ENCODE peak calls at places on chromosome X, in six cellular contexts. R, Q, J, H, E and Z are unnamed samples. For H3K4me1, the result is how much of the 10 kb centered on the place peaks cover.

GRCh38 chrX:1152090-1152489 is 60.4 kb downstream of the CRLF2 start:
- ATAC-seq in J (peak), H (no peak), Q (peak), E (no peak), R (no peak), Z (no peak)

GRCh38 chrX:77447339-77448149 is at the start of gene FGF16:
- ATAC-seq in E (no peak), R (no peak), H (no peak), J (peak), Q (no peak), Z (peak)

GRCh38 chrX:47849776-47850175 is 13.1 kb downstream of the ZNF81 start:
- ATAC-seq in H (no peak), R (peak), J (no peak), E (no peak), Q (no peak), Z (no peak)

GRCh38 chrX:6210230-6210629 is 18.4 kb downstream of the NLGN4X start:
- ATAC-seq in E (no peak), H (no peak), J (no peak), Q (no peak), R (no peak), Z (no peak)

GRCh38 chrX:11579856-11580595 is 85.7 kb downstream of the ARHGAP6 start:
- ATAC-seq in R (peak), H (no peak), Q (no peak), J (no peak), E (no peak), Z (no peak)

GRCh38 chrX:88424541-88424940 is 322.5 kb upstream of the CPXCR1 start:
- ATAC-seq in H (no peak), Q (no peak), E (no peak), J (no peak), R (no peak), Z (no peak)

GRCh38 chrX:79138658-79139241 is 5.7 kb upstream of the GPR174 start:
- ATAC-seq in J (no peak), E (no peak), R (peak), Q (no peak), H (no peak), Z (no peak)

GRCh38 chrX:45900751-45901150 is 644.5 kb downstream of the ZNF674 start:
- ATAC-seq in R (no peak), E (no peak), Q (no peak), H (no peak), J (no peak), Z (no peak)

GRCh38 chrX:43702079-43702524 is 46.0 kb downstream of the MAOA start:
- ATAC-seq in H (no peak), Q (no peak), J (no peak), R (no peak), E (peak), Z (no peak)

GRCh38 chrX:129748265-129748664 is 9.5 kb downstream of the XPNPEP2 start:
- ATAC-seq in E (no peak), J (peak), R (no peak), H (no peak), Q (no peak), Z (peak)

GRCh38 chrX:153861147-153861546 is 24.8 kb downstream of the L1CAM start:
- ATAC-seq in J (no peak), E (no peak), H (peak), R (peak), Q (no peak), Z (no peak)

GRCh38 chrX:118644378-118644777 is 83.0 kb upstream of the IL13RA1 start:
- ATAC-seq in H (peak), Q (peak), R (peak), J (no peak), E (peak), Z (no peak)

GRCh38 chrX:10288400-10288799 is 131.6 kb downstream of the CLCN4 start:
- ATAC-seq in R (no peak), J (no peak), E (no peak), H (no peak), Q (no peak), Z (no peak)

GRCh38 chrX:154444755-154445246 is 860 bp downstream of the FAM50A start:
- ATAC-seq in E (peak), R (peak), Q (no peak), H (peak), J (no peak), Z (no peak)

GRCh38 chrX:2521092-2521926 is 20.5 kb upstream of the DHRSX start:
- ATAC-seq in Q (no peak), E (peak), R (peak), H (no peak), J (peak), Z (no peak)

GRCh38 chrX:130393451-130394074 is 8.1 kb upstream of the GPR119 start:
- ATAC-seq in H (peak), Q (peak), E (peak), J (no peak), R (peak), Z (no peak)

GRCh38 chrX:118853596-118853995 is 30.0 kb downstream of the ZCCHC12 start:
- ATAC-seq in Q (no peak), R (no peak), H (no peak), J (no peak), E (no peak), Z (no peak)

GRCh38 chrX:130552444-130553073 is 150.8 kb downstream of the RBMX2 start:
- ATAC-seq in R (peak), Q (no peak), E (no peak), H (no peak), J (no peak), Z (no peak)

GRCh38 chrX:152904151-152905080 is 6.5 kb downstream of the ZNF185 start:
- ATAC-seq in Q (peak), J (peak), H (peak), E (peak), R (peak), Z (no peak)

GRCh38 chrX:25524150-25524549 is 508.4 kb upstream of the ARX start:
- ATAC-seq in J (no peak), E (peak), H (no peak), R (no peak), Q (peak), Z (no peak)

GRCh38 chrX:148282504-148282903 is 217.9 kb upstream of the AFF2 start:
- ATAC-seq in E (no peak), H (no peak), J (no peak), R (no peak), Q (no peak), Z (no peak)

DNA sequence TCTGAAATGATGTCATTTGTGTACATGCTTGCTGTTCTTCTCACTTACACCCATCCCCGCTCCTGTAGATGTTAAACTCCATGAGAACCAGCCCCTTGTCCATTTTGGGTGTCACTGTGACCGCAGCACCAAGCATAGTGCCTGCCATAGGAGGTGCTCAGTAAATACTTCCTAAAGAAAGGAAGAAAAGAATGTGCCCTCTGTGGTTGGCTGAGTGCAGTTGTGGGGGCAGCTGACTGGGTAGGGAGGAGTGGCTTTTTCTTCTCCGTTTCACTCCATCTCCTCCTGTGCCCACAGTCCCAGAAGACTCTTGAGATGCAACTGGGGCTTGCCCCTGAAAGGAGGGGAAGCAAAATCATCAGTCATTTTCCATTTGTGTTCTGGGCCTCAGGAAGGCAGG is 25.5 kb downstream of the PHEX start:
- ATAC-seq in J (no peak), Q (no peak), R (peak), E (no peak), H (no peak), Z (no peak)
- H3K4me1 ChIP-seq in J (under half), Q (under half), R (under half), E (under half), H (under half), Z (under half)

GRCh38 chrX:49172280-49172780 is 632 bp downstream of the PLP2 start:
- ATAC-seq in Q (peak), H (peak), R (peak), J (peak), E (no peak), Z (peak)
- TF ChIP-seq EP300 in Q (no peak), H (no peak), R (no peak), J (no peak), E (no peak), Z (no peak)

GRCh38 chrX:40172169-40172979 is 74.6 kb upstream of the BCOR start:
- ATAC-seq in J (peak), Q (no peak), H (peak), R (peak), E (no peak), Z (peak)
- H3K4me1 ChIP-seq in J (half or more), Q (under half), H (half or more), R (under half), E (half or more), Z (under half)

GRCh38 chrX:13791559-13791958 is 25.3 kb downstream of the GPM6B start:
- ATAC-seq in R (no peak), H (no peak), J (no peak), E (no peak), Q (no peak), Z (no peak)
- TF ChIP-seq EP300 in R (no peak), H (no peak), J (no peak), E (no peak), Q (no peak), Z (no peak)

GRCh38 chrX:68254738-68255645 is 178.3 kb downstream of the OPHN1 start:
- ATAC-seq in E (no peak), R (no peak), Q (peak), J (no peak), H (no peak), Z (no peak)

GRCh38 chrX:68252664-68253063 is 180.6 kb downstream of the OPHN1 start:
- ATAC-seq in Q (no peak), R (no peak), H (peak), E (no peak), J (no peak), Z (no peak)

GRCh38 chrX:68249401-68249831 is 183.9 kb downstream of the OPHN1 start:
- ATAC-seq in J (peak), H (no peak), E (no peak), Q (no peak), R (no peak), Z (peak)

GRCh38 chrX:68249904-68250303 is 183.4 kb downstream of the OPHN1 start:
- ATAC-seq in Q (no peak), H (no peak), J (peak), E (no peak), R (no peak), Z (no peak)
- H3K4me1 ChIP-seq in Q (under half), H (under half), J (under half), E (under half), R (under half), Z (under half)

GRCh38 chrX:17592117-17592516 is 145.2 kb upstream of the SCML1 start:
- ATAC-seq in H (no peak), J (peak), R (no peak), Q (no peak), E (no peak), Z (peak)
- TF ChIP-seq EP300 in H (no peak), J (no peak), R (no peak), Q (no peak), E (no peak), Z (no peak)

GRCh38 chrX:71953946-71954345 is 43.3 kb downstream of the NHSL2 start:
- ATAC-seq in E (no peak), H (no peak), R (no peak), Q (no peak), J (no peak), Z (no peak)
- H3K4me1 ChIP-seq in E (under half), H (under half), R (under half), Q (under half), J (under half), Z (under half)

GRCh38 chrX:13590914-13591313 is 21.5 kb downstream of the EGFL6 start:
- ATAC-seq in H (no peak), R (no peak), J (no peak), E (no peak), Q (no peak), Z (no peak)
- TF ChIP-seq EP300 in H (no peak), R (no peak), J (no peak), E (no peak), Q (no peak), Z (no peak)

GRCh38 chrX:151397741-151398070 is 700 bp downstream of the VMA21 start:
- ATAC-seq in H (peak), R (peak), J (no peak), Q (peak), E (peak), Z (no peak)
- H3K4me1 ChIP-seq in H (under half), R (under half), J (under half), Q (under half), E (under half), Z (under half)

DNA sequence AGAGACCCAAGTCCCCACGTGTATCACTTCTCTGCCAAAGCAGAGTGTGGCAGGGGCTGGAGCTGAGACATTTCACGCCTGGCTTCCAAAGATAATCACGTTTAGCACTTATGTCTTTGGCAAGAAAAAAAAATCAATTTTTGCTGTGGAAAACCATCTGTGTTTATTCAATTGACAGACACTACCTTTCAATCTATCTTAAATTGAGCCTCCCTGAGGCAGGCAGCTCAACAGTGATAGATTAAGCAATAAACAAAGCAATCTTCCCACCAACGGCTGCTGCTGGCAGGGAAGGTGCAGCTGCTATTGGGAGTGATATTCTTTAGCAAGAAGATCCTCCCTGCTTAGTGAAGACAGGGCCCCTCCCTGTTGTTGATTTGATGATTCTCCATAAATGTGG is 11.7 kb upstream of the MAGEB17 start:
- ATAC-seq in Q (no peak), H (no peak), E (no peak), J (no peak), R (no peak), Z (no peak)
- TF ChIP-seq EP300 in Q (no peak), H (no peak), E (no peak), J (no peak), R (no peak), Z (no peak)